ENCODE peak calls at places on chromosomes 2 and 18, in four cellular contexts. J is tibial nerve, X is small intestine, M is K562. D is an unnamed sample.
A peak's percentile ranks its signal among the peaks of the same experiment; 100 is the strongest.

GRCh38 chr18:77702686-77703085 is 453.0 kb downstream of the GALR1 start:
- DNase-seq in J (no peak), X (peak; percentile 5), M (no peak), D (no peak)

GRCh38 chr2:69645026-69645425 is 1.5 kb upstream of the AAK1 start:
- DNase-seq in J (no peak), X (peak; percentile 28), M (peak; percentile 41), D (no peak)

GRCh38 chr2:176419591-176420071 is 150.4 kb downstream of the MTX2 start:
- DNase-seq in J (no peak), X (no peak), M (no peak), D (no peak)

GRCh38 chr18:2884706-2885285 is 38.0 kb downstream of the EMILIN2 start:
- DNase-seq in J (no peak), X (no peak), M (no peak), D (no peak)

GRCh38 chr18:68667121-68667520 is 47.8 kb downstream of the TMX3 start:
- DNase-seq in J (no peak), X (no peak), M (no peak), D (no peak)

GRCh38 chr2:52518673-52519072 is 1248.9 kb upstream of the CHAC2 start:
- DNase-seq in J (no peak), X (no peak), M (no peak), D (no peak)

GRCh38 chr2:46239175-46239846 is 57.9 kb upstream of the EPAS1 start:
- DNase-seq in J (no peak), X (no peak), M (no peak), D (no peak)

GRCh38 chr2:223232896-223233295 is 180.9 kb downstream of the KCNE4 start:
- DNase-seq in J (no peak), X (no peak), M (no peak), D (no peak)

GRCh38 chr2:136137982-136138381 is 20.0 kb upstream of the CXCR4 start:
- DNase-seq in J (no peak), X (no peak), M (no peak), D (no peak)

GRCh38 chr2:146004470-146004869 is 1484.6 kb upstream of the ZEB2 start:
- DNase-seq in J (no peak), X (no peak), M (no peak), D (no peak)

GRCh38 chr2:50922506-50922905 is 109.4 kb downstream of the NRXN1 start:
- DNase-seq in J (no peak), X (no peak), M (no peak), D (no peak)

GRCh38 chr18:46276736-46277135 is 172.6 kb downstream of the HAUS1 start:
- DNase-seq in J (no peak), X (no peak), M (no peak), D (no peak)

GRCh38 chr18:63213331-63213900 is 106.2 kb downstream of the BCL2 start:
- DNase-seq in J (no peak), X (peak; percentile 53), M (no peak), D (no peak)

GRCh38 chr18:9743200-9744016 is 35.3 kb downstream of the RAB31 start:
- DNase-seq in J (no peak), X (no peak), M (peak; percentile 86), D (no peak)

GRCh38 chr2:73223821-73224220 is 9.2 kb downstream of the PRADC1 start:
- DNase-seq in J (no peak), X (no peak), M (no peak), D (no peak)

DNA sequence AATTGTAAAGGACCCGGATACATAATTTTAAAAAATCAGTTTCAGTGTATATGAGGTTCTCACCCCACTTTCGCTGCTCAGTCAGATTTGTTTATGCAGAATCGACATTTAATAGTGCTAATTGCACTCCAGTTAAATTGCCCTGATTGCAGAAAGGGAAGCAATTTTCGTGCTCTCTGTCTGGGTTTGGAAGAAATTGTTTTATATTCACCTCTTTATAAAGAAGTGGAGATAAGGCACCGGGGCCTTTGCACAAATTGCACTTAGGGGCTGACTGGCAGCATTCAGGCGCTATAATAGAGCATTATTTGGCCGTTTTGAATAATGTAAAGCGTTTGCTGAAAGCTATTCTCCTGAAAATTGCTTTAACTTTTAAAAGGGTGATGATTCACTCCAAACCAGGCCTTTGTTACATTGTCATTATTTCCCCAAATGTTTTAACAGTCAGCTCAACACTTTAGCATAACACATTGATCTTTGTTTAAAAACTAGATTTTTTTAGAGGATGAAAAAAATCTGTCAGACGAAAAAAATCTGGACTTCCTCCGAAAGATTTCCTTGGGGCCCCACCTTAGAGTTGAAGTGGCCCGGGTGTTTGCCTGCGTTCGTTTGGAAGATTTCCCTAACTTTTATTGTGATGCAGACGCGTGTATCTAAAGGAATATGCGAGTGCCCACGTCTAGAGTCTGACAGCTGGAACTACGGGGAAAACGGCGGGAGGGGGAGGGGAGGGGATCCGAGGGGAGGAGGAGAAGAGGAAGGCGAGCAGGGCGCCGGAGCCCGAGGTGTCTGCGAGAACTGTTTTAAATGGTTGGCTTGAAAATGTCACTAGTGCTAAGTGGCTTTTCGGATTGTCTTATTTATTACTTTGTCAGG is 2.8 kb upstream of the SP9 start:
- DNase-seq in J (no peak), X (no peak), M (peak; percentile 24), D (no peak)
- H3K4me3 ChIP-seq in J (no peak overlapping the region), X (no peak overlapping the region), M (no peak overlapping the region), D (no peak overlapping the region)

GRCh38 chr2:9525266-9525665 is 30.4 kb downstream of the ADAM17 start:
- DNase-seq in J (no peak), X (no peak), M (no peak), D (no peak)
- H3K36me3 ChIP-seq in J (peaks cover 74% of the 10 kb centered on the region), X (peaks cover 9% of the 10 kb centered on the region), M (peaks cover 85% of the 10 kb centered on the region), D (peaks cover 54% of the 10 kb centered on the region)

GRCh38 chr2:43193996-43194869 is 32.2 kb downstream of the ZFP36L2 start:
- DNase-seq in J (no peak), X (peak; percentile 98), M (no peak), D (no peak)

GRCh38 chr2:43192939-43193651 is 33.3 kb downstream of the ZFP36L2 start:
- DNase-seq in J (no peak), X (no peak), M (no peak), D (no peak)

GRCh38 chr2:43192039-43192438 is 34.4 kb downstream of the ZFP36L2 start:
- DNase-seq in J (no peak), X (no peak), M (no peak), D (no peak)

GRCh38 chr2:43190305-43191052 is 35.9 kb downstream of the ZFP36L2 start:
- DNase-seq in J (no peak), X (peak; percentile 70), M (peak; percentile 91), D (no peak)

DNA sequence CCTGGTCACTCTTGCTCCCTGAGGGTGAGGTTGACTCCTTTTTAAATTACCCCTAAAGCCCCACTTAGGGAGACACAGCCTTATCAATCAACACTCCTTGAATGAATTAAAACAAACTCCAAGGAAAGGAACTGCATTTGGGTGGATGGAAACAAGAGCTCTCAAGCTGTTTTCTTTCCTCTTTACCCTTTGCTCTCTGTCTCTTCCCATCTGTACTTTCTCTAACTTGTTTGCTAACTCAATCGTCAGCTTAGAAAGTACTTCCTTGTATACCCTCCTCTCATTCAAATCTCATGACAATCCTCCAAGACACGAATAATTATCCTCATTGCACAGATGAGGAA is 32.8 kb downstream of the ZFP36L2 start:
- DNase-seq in J (no peak), X (peak; percentile 82), M (no peak), D (no peak)
- H3K27ac ChIP-seq in J (no peak overlapping the region), X (peak overlapping the region; percentile 83), M (peak overlapping the region; percentile 80), D (no peak overlapping the region)

GRCh38 chr18:80037869-80038630 is 3.8 kb downstream of the RBFA start:
- DNase-seq in J (no peak), X (no peak), M (no peak), D (no peak)
- H3K4me3 ChIP-seq in J (no peak overlapping the region), X (no peak overlapping the region), M (no peak overlapping the region), D (no peak overlapping the region)

GRCh38 chr2:20671736-20672080 is 4.8 kb downstream of the GDF7 start:
- DNase-seq in J (no peak), X (no peak), M (no peak), D (no peak)

GRCh38 chr2:20669609-20670314 is 2.8 kb downstream of the GDF7 start:
- DNase-seq in J (no peak), X (no peak), M (no peak), D (no peak)

GRCh38 chr2:20672191-20672951 is 5.4 kb downstream of the GDF7 start:
- DNase-seq in J (no peak), X (no peak), M (no peak), D (no peak)

GRCh38 chr2:20670315-20671035 is 3.5 kb downstream of the GDF7 start:
- DNase-seq in J (no peak), X (no peak), M (no peak), D (no peak)

GRCh38 chr2:20671036-20671735 is 4.2 kb downstream of the GDF7 start:
- DNase-seq in J (no peak), X (no peak), M (no peak), D (no peak)
- H3K36me3 ChIP-seq in J (no peaks in the 10 kb centered on the region), X (no peaks in the 10 kb centered on the region), M (no peaks in the 10 kb centered on the region), D (no peaks in the 10 kb centered on the region)

GRCh38 chr18:70598406-70598805 is 309.6 kb downstream of the SOCS6 start:
- DNase-seq in J (no peak), X (no peak), M (no peak), D (no peak)
- H3K27ac ChIP-seq in J (no peak overlapping the region), X (no peak overlapping the region), M (no peak overlapping the region), D (no peak overlapping the region)

DNA sequence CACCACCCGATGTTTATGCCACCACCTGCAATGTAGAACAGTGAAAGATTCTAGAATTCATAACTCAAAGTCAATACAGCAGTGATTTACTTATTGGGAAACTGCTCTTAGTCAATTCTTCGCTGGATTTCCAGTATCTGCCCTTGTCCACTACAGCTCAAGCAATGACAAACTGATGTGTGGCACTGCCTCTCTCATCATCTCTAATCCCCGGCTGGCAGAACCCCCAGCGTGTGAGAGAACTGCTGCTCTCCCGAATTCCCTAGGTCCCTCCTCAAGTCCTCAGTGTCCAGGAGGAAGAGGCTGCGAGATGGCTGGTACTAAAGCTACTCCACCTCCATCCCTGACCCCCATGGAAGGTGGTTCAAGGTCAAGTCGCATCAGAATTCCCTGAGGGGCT is 1.6 kb downstream of the TXNL4A start:
- DNase-seq in J (no peak), X (peak; percentile 8), M (no peak), D (no peak)
- H3K4me3 ChIP-seq in J (no peak overlapping the region), X (no peak overlapping the region), M (peak overlapping the region; percentile 81), D (peak overlapping the region; percentile 93)

GRCh38 chr2:182980115-182980514 is 58.1 kb downstream of the NCKAP1 start:
- DNase-seq in J (no peak), X (peak; percentile 33), M (peak; percentile 47), D (no peak)

GRCh38 chr2:182982934-182983333 is 55.3 kb downstream of the NCKAP1 start:
- DNase-seq in J (no peak), X (no peak), M (no peak), D (no peak)

GRCh38 chr2:182977463-182977862 is 60.8 kb downstream of the NCKAP1 start:
- DNase-seq in J (no peak), X (no peak), M (no peak), D (no peak)

DNA sequence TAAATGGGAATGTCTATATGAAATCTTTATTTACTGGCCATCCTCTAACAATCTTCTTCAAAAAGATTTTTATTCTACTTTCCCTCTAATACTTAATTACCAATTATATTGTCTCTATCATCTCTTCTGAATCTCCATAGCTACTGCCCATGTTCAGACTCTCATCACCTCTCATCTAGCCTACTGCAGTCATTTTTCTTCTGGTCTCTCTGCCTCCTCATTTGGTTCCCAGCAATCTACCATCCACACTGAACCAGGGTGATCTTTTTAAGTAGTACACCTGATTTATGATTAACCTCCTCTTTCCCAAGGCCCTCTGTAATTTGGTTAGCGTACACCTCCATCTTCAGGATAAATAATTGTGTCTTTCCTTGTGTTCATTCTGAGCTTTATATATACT is 57.6 kb downstream of the NCKAP1 start:
- DNase-seq in J (no peak), X (no peak), M (no peak), D (no peak)
- H3K36me3 ChIP-seq in J (peaks cover 72% of the 10 kb centered on the region), X (peaks cover 1% of the 10 kb centered on the region), M (peaks cover 76% of the 10 kb centered on the region), D (peaks cover 47% of the 10 kb centered on the region)

GRCh38 chr2:128534688-128535392 is 216.2 kb upstream of the HS6ST1 start:
- DNase-seq in J (no peak), X (no peak), M (no peak), D (no peak)
- H3K27ac ChIP-seq in J (no peak overlapping the region), X (no peak overlapping the region), M (no peak overlapping the region), D (no peak overlapping the region)

D was measured in right atrium auricular region.